ENCODE peak calls at places on chromosomes 7 and 10, in six cellular contexts. P is HFF-Myc, H is nucleus accumbens, L is RWPE1, G is NB4, Z is heart left ventricle. R is an unnamed sample.

GRCh38 chr10:9239298-9239697 is 1184.8 kb downstream of the GATA3 start:
- DNase-seq in P (no peak), H (no peak), L (no peak), G (no peak), Z (no peak), R (no peak)

GRCh38 chr10:89206402-89207180 is 526 bp downstream of the CH25H start:
- DNase-seq in P (no peak), H (no peak), L (no peak), G (peak; percentile 6), Z (peak; percentile 48), R (peak; percentile 9)

GRCh38 chr7:19798986-19799385 is 25.6 kb upstream of the TMEM196 start:
- DNase-seq in P (no peak), H (no peak), L (no peak), G (no peak), Z (no peak), R (no peak)

GRCh38 chr10:10734356-10735064 is 283.2 kb upstream of the CELF2 start:
- DNase-seq in P (no peak), H (no peak), L (no peak), G (no peak), Z (no peak), R (no peak)

GRCh38 chr7:2525931-2526630 is 6.5 kb downstream of the LFNG start:
- DNase-seq in P (no peak), H (no peak), L (no peak), G (no peak), Z (peak; percentile 26), R (no peak)

GRCh38 chr10:71748671-71749191 is 24.6 kb downstream of the VSIR start:
- DNase-seq in P (no peak), H (no peak), L (no peak), G (peak; percentile 100), Z (peak; percentile 88), R (no peak)

GRCh38 chr10:102801978-102802377 is 35.2 kb downstream of the CYP17A1 start:
- DNase-seq in P (no peak), H (no peak), L (no peak), G (peak; percentile 35), Z (no peak), R (no peak)

GRCh38 chr7:36949711-36950600 is 225.7 kb upstream of the AOAH start:
- DNase-seq in P (no peak), H (no peak), L (no peak), G (peak; percentile 91), Z (no peak), R (no peak)

GRCh38 chr7:44784364-44784763 is 12.1 kb upstream of the PPIA start:
- DNase-seq in P (no peak), H (no peak), L (no peak), G (no peak), Z (no peak), R (no peak)

GRCh38 chr7:149093228-149093627 is 2.7 kb upstream of the ZNF786 start:
- DNase-seq in P (no peak), H (no peak), L (no peak), G (peak; percentile 81), Z (no peak), R (no peak)

GRCh38 chr10:72765051-72765450 is 73.1 kb downstream of the MCU start:
- DNase-seq in P (no peak), H (no peak), L (no peak), G (no peak), Z (no peak), R (no peak)

GRCh38 chr10:26810435-26811026 is 50.2 kb downstream of the ABI1 start:
- DNase-seq in P (peak; percentile 15), H (no peak), L (no peak), G (peak; percentile 10), Z (no peak), R (no peak)

GRCh38 chr10:112805701-112806100 is 144.3 kb upstream of the TCF7L2 start:
- DNase-seq in P (no peak), H (no peak), L (no peak), G (no peak), Z (no peak), R (no peak)